ENCODE peak calls at places on chromosome 1, in ten cellular contexts. R, U, V, J, D, N, X, G, K and M are unnamed samples.

GRCh38 chr1:6414443-6414844 is 5.3 kb downstream of the HES2 start:
- DNase-seq in R (peak; percentile 45), U (no peak), V (peak; percentile 41), J (no peak), D (peak; percentile 63), N (no peak), X (peak; percentile 46), G (peak; percentile 79), K (no peak), M (peak; percentile 59)

GRCh38 chr1:207458409-207458808 is 4.3 kb downstream of the CR2 start:
- DNase-seq in R (no peak), U (no peak), V (no peak), J (no peak), D (no peak), N (no peak), X (no peak), G (no peak), K (no peak), M (no peak)

GRCh38 chr1:79198841-79199240 is 192.3 kb upstream of the ADGRL4 start:
- DNase-seq in R (peak; percentile 62), U (no peak), V (peak; percentile 44), J (no peak), D (no peak), N (no peak), X (peak; percentile 72), G (no peak), K (no peak), M (no peak)

GRCh38 chr1:22711591-22712501 is 1.2 kb downstream of the EPHB2 start:
- DNase-seq in R (peak; percentile 35), U (peak; percentile 30), V (peak; percentile 13), J (no peak), D (peak; percentile 62), N (no peak), X (peak; percentile 27), G (peak; percentile 24), K (no peak), M (no peak)

GRCh38 chr1:228986093-228986904 is 251.0 kb downstream of the RHOU start:
- DNase-seq in R (peak; percentile 65), U (no peak), V (no peak), J (peak; percentile 54), D (peak; percentile 31), N (peak; percentile 63), X (peak; percentile 72), G (no peak), K (no peak), M (no peak)

GRCh38 chr1:241221319-241221718 is 135.7 kb downstream of the RGS7 start:
- DNase-seq in R (no peak), U (no peak), V (no peak), J (no peak), D (peak; percentile 29), N (no peak), X (no peak), G (no peak), K (no peak), M (no peak)

GRCh38 chr1:147479864-147480564 is 61.3 kb upstream of the BCL9 start:
- DNase-seq in R (no peak), U (no peak), V (no peak), J (no peak), D (no peak), N (no peak), X (no peak), G (no peak), K (no peak), M (no peak)

GRCh38 chr1:1110561-1110971 is 5.3 kb downstream of the C1orf159 start:
- DNase-seq in R (no peak), U (no peak), V (no peak), J (no peak), D (no peak), N (peak; percentile 10), X (no peak), G (no peak), K (peak; percentile 38), M (no peak)

DNA sequence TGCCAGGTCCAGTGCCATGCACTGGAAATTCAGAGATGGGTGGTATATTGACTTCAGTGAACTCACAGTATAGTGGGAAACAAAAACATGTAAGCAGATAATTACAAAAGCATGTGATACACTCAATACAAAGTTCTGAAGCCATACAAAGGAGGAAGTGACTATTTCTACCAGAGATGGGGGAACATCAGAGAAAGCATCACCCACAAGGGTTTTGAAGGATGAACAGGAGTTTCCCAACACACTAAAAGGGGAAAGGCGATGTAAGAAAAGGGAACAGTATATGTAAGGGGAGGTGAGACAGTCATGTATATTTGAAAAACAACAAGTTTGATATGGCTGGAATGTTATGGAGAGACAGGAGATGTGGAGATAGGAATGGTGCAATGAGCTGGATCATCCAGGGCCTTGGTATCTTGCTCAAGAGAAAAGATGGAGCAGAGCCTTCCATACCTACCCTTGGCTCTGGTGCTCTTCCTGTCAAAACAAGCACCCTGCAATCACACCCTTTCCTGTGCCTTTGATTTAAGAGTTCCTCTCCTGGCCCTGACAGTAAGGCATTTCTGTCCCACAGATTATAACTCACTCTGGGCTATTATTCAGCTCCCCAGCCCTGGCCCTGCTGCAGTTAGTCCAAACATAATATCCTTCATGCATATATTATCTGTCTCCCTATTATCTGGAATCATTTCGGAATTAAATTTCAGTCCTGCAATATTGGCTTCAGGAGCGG is 60.5 kb downstream of the DMAP1 start:
- DNase-seq in R (no peak), U (no peak), V (no peak), J (no peak), D (no peak), N (no peak), X (no peak), G (no peak), K (no peak), M (no peak)
- TF ChIP-seq CTCF in R (no peak), U (no peak), V (no peak), J (no peak), D (no peak), N (no peak), X (no peak), G (no peak), K (no peak), M (no peak)

GRCh38 chr1:15883326-15883725 is 35.8 kb downstream of the SPEN start:
- DNase-seq in R (no peak), U (no peak), V (peak; percentile 25), J (no peak), D (no peak), N (no peak), X (no peak), G (no peak), K (no peak), M (no peak)

GRCh38 chr1:15886613-15887167 is 39.2 kb downstream of the SPEN start:
- DNase-seq in R (no peak), U (no peak), V (no peak), J (no peak), D (no peak), N (no peak), X (no peak), G (no peak), K (no peak), M (no peak)

GRCh38 chr1:15885269-15885668 is 37.8 kb downstream of the SPEN start:
- DNase-seq in R (no peak), U (no peak), V (no peak), J (no peak), D (no peak), N (no peak), X (no peak), G (no peak), K (no peak), M (no peak)

GRCh38 chr1:15884477-15884876 is 37.0 kb downstream of the SPEN start:
- DNase-seq in R (no peak), U (no peak), V (no peak), J (no peak), D (no peak), N (no peak), X (no peak), G (no peak), K (no peak), M (no peak)

DNA sequence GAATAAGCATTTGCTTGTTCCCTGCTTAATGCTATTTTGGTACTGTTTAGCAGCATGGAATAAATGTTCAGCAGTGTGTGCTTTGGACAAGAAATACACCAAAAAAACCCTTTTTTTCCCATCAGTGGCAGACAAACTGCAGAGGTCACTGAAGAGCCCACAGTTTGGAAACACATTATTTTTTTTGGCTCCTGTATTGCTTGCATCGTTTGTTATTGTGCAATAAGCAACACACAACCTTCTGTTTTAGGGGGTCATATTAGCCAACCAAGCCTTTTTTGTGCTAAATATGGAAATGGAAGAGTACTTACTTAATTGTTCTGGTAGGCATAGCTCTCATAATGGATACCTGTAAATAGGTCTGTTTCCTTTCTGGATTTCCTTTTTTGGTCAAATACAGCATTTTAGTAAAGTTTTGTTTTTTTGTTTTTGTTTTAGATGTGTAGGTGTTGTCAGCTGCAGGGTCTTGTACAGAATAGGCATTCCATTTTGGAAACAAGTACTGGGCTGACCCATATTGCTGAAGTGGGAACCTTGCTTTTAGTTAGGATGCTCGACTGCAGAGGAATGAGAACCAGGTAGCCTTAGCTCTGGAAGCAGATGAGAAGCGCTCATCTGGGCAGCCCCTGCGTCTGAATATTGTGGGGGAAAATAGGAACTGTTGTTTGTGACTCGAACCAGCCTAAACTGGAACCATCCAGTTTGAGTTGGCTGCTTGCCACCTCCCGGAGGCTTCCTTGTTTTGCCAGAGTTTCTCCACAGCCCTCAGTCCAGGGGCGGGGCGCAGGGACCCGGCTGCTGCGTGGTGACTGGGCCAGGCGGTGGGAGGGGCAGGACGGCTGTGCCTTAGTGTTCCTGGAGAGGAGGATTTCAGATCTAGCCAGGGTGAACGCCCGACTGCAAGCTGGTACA is 38.5 kb downstream of the SPEN start:
- DNase-seq in R (peak; percentile 98), U (peak; percentile 86), V (peak; percentile 93), J (peak; percentile 96), D (peak; percentile 98), N (peak; percentile 98), X (peak; percentile 98), G (peak; percentile 37), K (peak; percentile 98), M (peak; percentile 90)
- TF ChIP-seq CTCF in R (peak; percentile 41), U (no peak), V (peak; percentile 55), J (peak; percentile 47), D (no peak), N (peak; percentile 32), X (peak; percentile 46), G (no peak), K (no peak), M (no peak)

GRCh38 chr1:44707112-44707881 is 23.7 kb downstream of the RNU5D-1 start:
- DNase-seq in R (peak; percentile 68), U (no peak), V (peak; percentile 92), J (no peak), D (no peak), N (no peak), X (peak; percentile 47), G (no peak), K (no peak), M (no peak)

GRCh38 chr1:44713321-44713781 is 17.6 kb downstream of the RNU5D-1 start:
- DNase-seq in R (no peak), U (no peak), V (no peak), J (no peak), D (no peak), N (no peak), X (no peak), G (no peak), K (no peak), M (no peak)

GRCh38 chr1:44705938-44706337 is 25.0 kb downstream of the RNU5D-1 start:
- DNase-seq in R (no peak), U (no peak), V (no peak), J (no peak), D (no peak), N (no peak), X (no peak), G (no peak), K (no peak), M (no peak)

GRCh38 chr1:44705470-44705869 is 25.5 kb downstream of the RNU5D-1 start:
- DNase-seq in R (no peak), U (no peak), V (no peak), J (no peak), D (no peak), N (no peak), X (no peak), G (no peak), K (no peak), M (no peak)

DNA sequence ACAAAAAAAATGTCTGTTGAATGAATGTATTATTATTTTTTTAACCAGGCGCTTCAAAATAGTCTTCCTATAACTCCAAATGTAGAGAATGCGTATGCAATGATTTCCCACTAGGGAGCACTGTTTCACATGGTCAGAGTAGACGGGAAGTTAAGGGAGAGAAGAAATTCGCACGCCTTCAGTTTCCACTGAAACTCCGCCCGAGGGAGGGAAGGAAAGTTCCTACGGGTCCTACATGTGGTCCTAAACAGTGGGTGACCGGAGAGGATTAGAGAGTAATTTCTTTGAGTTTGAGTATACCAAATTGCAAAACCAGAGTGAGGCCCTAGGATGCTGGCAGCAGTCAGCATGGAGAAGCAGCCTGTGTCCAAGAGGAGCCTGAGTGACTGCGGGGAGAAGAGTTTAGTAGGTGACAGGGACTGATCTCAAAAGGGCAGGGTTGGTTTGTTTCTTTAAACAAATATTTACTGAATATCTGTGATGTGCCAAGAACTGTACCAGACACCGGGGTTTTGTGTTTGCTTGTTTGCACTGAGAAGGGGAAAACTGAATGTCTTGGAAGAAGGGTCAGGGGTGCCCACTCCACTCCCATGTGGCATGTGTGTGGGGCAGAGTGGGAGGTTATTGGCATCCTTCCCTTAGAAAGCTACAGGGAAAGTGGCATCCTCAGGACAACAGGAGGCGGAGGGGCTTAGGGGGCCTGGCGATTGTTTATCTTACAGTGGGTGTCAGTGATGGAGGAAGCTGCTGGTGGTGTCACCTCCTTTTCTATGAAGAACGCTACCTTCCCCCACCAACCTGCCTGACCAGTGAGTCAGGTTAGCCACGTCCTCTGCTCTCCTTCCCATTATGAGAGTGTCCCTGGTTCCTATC is 22.8 kb downstream of the RNU5D-1 start:
- DNase-seq in R (peak; percentile 71), U (no peak), V (peak; percentile 65), J (no peak), D (peak; percentile 49), N (no peak), X (peak; percentile 69), G (peak; percentile 18), K (no peak), M (peak; percentile 45)
- TF ChIP-seq CTCF in R (peak; percentile 76), U (no peak), V (peak; percentile 75), J (peak; percentile 78), D (peak; percentile 59), N (peak; percentile 74), X (peak; percentile 67), G (peak; percentile 87), K (peak; percentile 69), M (peak; percentile 24)

DNA sequence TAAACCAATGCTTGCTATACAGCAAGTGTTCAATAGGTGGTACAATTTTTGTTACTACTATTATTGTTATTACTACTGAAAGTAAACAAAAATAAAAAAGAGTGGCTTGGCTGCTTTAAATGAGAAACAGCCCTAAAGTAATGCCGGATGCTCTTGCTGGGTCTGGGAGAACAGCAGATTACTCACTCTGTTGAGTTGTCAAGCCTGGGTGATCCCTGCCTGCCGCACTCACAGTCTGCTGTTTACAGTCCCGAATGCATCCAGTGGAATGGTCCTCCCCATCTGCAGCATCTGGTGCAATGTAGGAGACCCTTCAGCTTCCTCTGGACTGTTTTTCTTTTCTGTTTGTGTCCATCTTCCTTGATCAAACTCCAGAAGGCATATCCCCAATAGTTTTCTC is 102.7 kb upstream of the IVNS1ABP start:
- DNase-seq in R (no peak), U (no peak), V (peak; percentile 63), J (no peak), D (no peak), N (no peak), X (no peak), G (no peak), K (no peak), M (no peak)
- TF ChIP-seq CTCF in R (no peak), U (no peak), V (no peak), J (no peak), D (no peak), N (no peak), X (no peak), G (no peak), K (no peak), M (no peak)